ENCODE peak calls at places on chromosomes 12 and 14, in eight cellular contexts. S is Panc1; H is CD8-positive, alpha-beta T cell; A is hepatocyte; F is left ventricle myocardium inferior; K is heart left ventricle; L is AG09309; I is dorsolateral prefrontal cortex. C is an unnamed sample.

GRCh38 chr12:103672401-103673119 is 85.5 kb downstream of the STAB2 start:
- DNase-seq in S (no peak), H (no peak), A (peak), F (no peak), K (no peak), L (no peak), I (no peak), C (no peak)

GRCh38 chr14:96445844-96446710 is 54.1 kb downstream of the AK7 start:
- DNase-seq in S (no peak), H (no peak), A (no peak), F (no peak), K (no peak), L (no peak), I (no peak), C (no peak)

GRCh38 chr14:104885031-104885972 is 20.2 kb downstream of the CEP170B start:
- DNase-seq in S (no peak), H (no peak), A (no peak), F (peak), K (peak), L (no peak), I (no peak), C (no peak)

GRCh38 chr12:88538250-88538649 is 42.0 kb downstream of the KITLG start:
- DNase-seq in S (no peak), H (no peak), A (no peak), F (no peak), K (no peak), L (no peak), I (no peak), C (no peak)

GRCh38 chr14:36212577-36212976 is 36.1 kb upstream of the PTCSC3 start:
- DNase-seq in S (no peak), H (no peak), A (no peak), F (no peak), K (no peak), L (no peak), I (no peak), C (no peak)

GRCh38 chr14:100769035-100769939 is 42.6 kb downstream of the DLK1 start:
- DNase-seq in S (no peak), H (no peak), A (no peak), F (no peak), K (no peak), L (no peak), I (no peak), C (no peak)

GRCh38 chr14:83463500-83464098 is 1929.9 kb upstream of the SEL1L start:
- DNase-seq in S (no peak), H (no peak), A (peak), F (no peak), K (no peak), L (no peak), I (peak), C (peak)

GRCh38 chr14:104296388-104297312 is 158.3 kb downstream of the KIF26A start:
- DNase-seq in S (no peak), H (no peak), A (no peak), F (peak), K (peak), L (no peak), I (no peak), C (no peak)

GRCh38 chr12:51413149-51413548 is 11.5 kb upstream of the SLC4A8 start:
- DNase-seq in S (no peak), H (no peak), A (no peak), F (no peak), K (no peak), L (no peak), I (no peak), C (no peak)

GRCh38 chr12:89372584-89373370 is 20.5 kb upstream of the DUSP6 start:
- DNase-seq in S (no peak), H (no peak), A (no peak), F (no peak), K (no peak), L (no peak), I (no peak), C (no peak)

GRCh38 chr12:53481108-53481442 is 18.2 kb downstream of the MAP3K12 start:
- DNase-seq in S (no peak), H (no peak), A (no peak), F (no peak), K (no peak), L (no peak), I (no peak), C (no peak)

GRCh38 chr12:50103767-50104321 is at the start of gene GPD1:
- DNase-seq in S (no peak), H (no peak), A (peak), F (peak), K (peak), L (no peak), I (peak), C (peak)

GRCh38 chr14:38145142-38145541 is 62.6 kb upstream of the SSTR1 start:
- DNase-seq in S (no peak), H (no peak), A (no peak), F (no peak), K (no peak), L (no peak), I (no peak), C (no peak)

GRCh38 chr14:69048456-69048855 is 69.4 kb upstream of the ACTN1 start:
- DNase-seq in S (no peak), H (no peak), A (peak), F (no peak), K (peak), L (no peak), I (no peak), C (no peak)

GRCh38 chr12:64457036-64457435 is 5.1 kb downstream of the TBK1 start:
- DNase-seq in S (no peak), H (no peak), A (peak), F (no peak), K (no peak), L (no peak), I (no peak), C (no peak)

GRCh38 chr14:63342381-63342780 is 23.6 kb upstream of the GPHB5 start:
- DNase-seq in S (no peak), H (no peak), A (no peak), F (no peak), K (no peak), L (no peak), I (no peak), C (no peak)

GRCh38 chr14:33682746-33683145 is 268.1 kb downstream of the EGLN3 start:
- DNase-seq in S (no peak), H (no peak), A (no peak), F (peak), K (peak), L (no peak), I (peak), C (no peak)

GRCh38 chr12:121806556-121807308 is 2.9 kb downstream of the SETD1B start:
- DNase-seq in S (no peak), H (no peak), A (peak), F (no peak), K (no peak), L (no peak), I (no peak), C (no peak)

GRCh38 chr12:3646561-3647241 is 106.2 kb downstream of the CRACR2A start:
- DNase-seq in S (no peak), H (no peak), A (no peak), F (no peak), K (no peak), L (no peak), I (no peak), C (no peak)

GRCh38 chr14:105864116-105864515 is 337.7 kb downstream of the TMEM121 start:
- DNase-seq in S (no peak), H (no peak), A (no peak), F (no peak), K (no peak), L (no peak), I (no peak), C (no peak)

GRCh38 chr12:123771261-123771660 is 9.2 kb downstream of the DNAH10 start:
- DNase-seq in S (no peak), H (no peak), A (no peak), F (no peak), K (no peak), L (no peak), I (no peak), C (no peak)

GRCh38 chr12:5723071-5723470 is 222.0 kb downstream of the ANO2 start:
- DNase-seq in S (no peak), H (no peak), A (no peak), F (no peak), K (no peak), L (no peak), I (no peak), C (no peak)

GRCh38 chr12:52126605-52127578 is 47.4 kb downstream of the SMIM41 start:
- DNase-seq in S (no peak), H (no peak), A (no peak), F (peak), K (no peak), L (no peak), I (no peak), C (no peak)

GRCh38 chr14:21320913-21321312 is 41.0 kb downstream of the RPGRIP1 start:
- DNase-seq in S (no peak), H (no peak), A (no peak), F (no peak), K (no peak), L (no peak), I (no peak), C (no peak)

GRCh38 chr12:103924761-103925641 is 5.2 kb upstream of the HSP90B1 start:
- DNase-seq in S (peak), H (no peak), A (peak), F (no peak), K (no peak), L (peak), I (no peak), C (no peak)

GRCh38 chr12:49304161-49304560 is 9.2 kb downstream of the PRPH start:
- DNase-seq in S (no peak), H (no peak), A (no peak), F (no peak), K (no peak), L (peak), I (no peak), C (no peak)

GRCh38 chr12:94109154-94109553 is 39.2 kb upstream of the PLXNC1 start:
- DNase-seq in S (no peak), H (no peak), A (peak), F (no peak), K (no peak), L (no peak), I (no peak), C (no peak)

GRCh38 chr12:90280033-90280432 is 571.4 kb upstream of the ATP2B1 start:
- DNase-seq in S (no peak), H (no peak), A (no peak), F (no peak), K (no peak), L (no peak), I (no peak), C (no peak)

GRCh38 chr14:73752297-73752992 is 38.3 kb upstream of the PNMA1 start:
- DNase-seq in S (no peak), H (no peak), A (no peak), F (peak), K (peak), L (peak), I (peak), C (no peak)

GRCh38 chr12:96258451-96258933 is 64.3 kb downstream of the ELK3 start:
- DNase-seq in S (no peak), H (no peak), A (no peak), F (peak), K (peak), L (peak), I (no peak), C (no peak)

GRCh38 chr12:108442077-108442476 is 73.0 kb upstream of the FICD start:
- DNase-seq in S (no peak), H (no peak), A (no peak), F (no peak), K (no peak), L (no peak), I (no peak), C (no peak)

GRCh38 chr12:78977463-78977862 is 112.9 kb downstream of the SYT1 start:
- DNase-seq in S (no peak), H (no peak), A (no peak), F (no peak), K (no peak), L (no peak), I (no peak), C (no peak)

GRCh38 chr12:132429122-132429931 is 60.6 kb upstream of the FBRSL1 start:
- DNase-seq in S (no peak), H (no peak), A (peak), F (no peak), K (no peak), L (no peak), I (peak), C (no peak)

GRCh38 chr12:130563322-130563721 is 152.8 kb downstream of the RIMBP2 start:
- DNase-seq in S (no peak), H (no peak), A (no peak), F (no peak), K (no peak), L (no peak), I (no peak), C (no peak)

GRCh38 chr12:43113153-43113552 is 438.9 kb downstream of the ADAMTS20 start:
- DNase-seq in S (no peak), H (no peak), A (peak), F (no peak), K (no peak), L (peak), I (no peak), C (no peak)

GRCh38 chr12:14768823-14769405 is 34.4 kb downstream of the WBP11 start:
- DNase-seq in S (no peak), H (no peak), A (peak), F (no peak), K (no peak), L (no peak), I (no peak), C (no peak)

GRCh38 chr12:47616440-47616839 is 89.4 kb downstream of the RPAP3 start:
- DNase-seq in S (no peak), H (no peak), A (no peak), F (no peak), K (no peak), L (no peak), I (no peak), C (no peak)

GRCh38 chr12:94704452-94704871 is 54.1 kb upstream of the TMCC3 start:
- DNase-seq in S (no peak), H (no peak), A (peak), F (no peak), K (no peak), L (peak), I (no peak), C (no peak)

GRCh38 chr12:3491938-3492867 is 1.2 kb downstream of the PRMT8 start:
- DNase-seq in S (no peak), H (peak), A (peak), F (peak), K (peak), L (peak), I (peak), C (peak)

GRCh38 chr12:50326636-50327284 is 43.4 kb upstream of the LIMA1 start:
- DNase-seq in S (no peak), H (no peak), A (no peak), F (no peak), K (no peak), L (no peak), I (no peak), C (no peak)

DNA sequence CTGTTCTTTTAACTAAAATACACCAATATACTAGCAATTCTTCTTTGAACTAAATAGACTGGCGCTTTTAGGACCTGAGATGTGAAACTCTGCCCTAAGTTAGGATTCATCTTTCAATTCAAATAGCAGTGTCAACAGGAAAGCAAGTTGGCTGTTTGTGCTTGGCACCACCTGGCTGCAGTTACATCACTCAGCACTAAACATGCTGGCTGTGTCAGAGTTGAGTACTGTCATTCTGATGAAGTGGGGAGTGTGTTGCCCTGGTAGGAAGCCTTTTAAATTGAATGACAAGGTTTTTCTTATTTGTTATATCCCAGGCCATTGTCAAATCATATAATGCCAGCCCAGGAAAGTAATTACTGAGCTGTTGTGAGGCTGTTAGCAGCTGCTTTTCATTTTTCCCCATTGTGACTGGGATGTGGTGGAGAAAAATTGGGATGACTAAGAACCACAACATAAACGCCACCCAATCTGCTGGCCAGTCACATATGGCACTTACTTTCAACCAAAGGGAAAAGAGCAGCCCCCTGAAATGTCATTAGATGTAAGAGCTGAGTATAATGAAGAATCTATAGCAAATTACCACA is 106.5 kb upstream of the PRKD1 start:
- DNase-seq in S (no peak), H (no peak), A (no peak), F (no peak), K (no peak), L (no peak), I (no peak), C (no peak)
- TF ChIP-seq CTCF in S (no peak), H (no peak), A (no peak), F (no peak), K (no peak), L (no peak), I (no peak), C (no peak)

GRCh38 chr12:41684997-41685396 is 459.7 kb downstream of the GXYLT1 start:
- DNase-seq in S (no peak), H (no peak), A (no peak), F (no peak), K (no peak), L (no peak), I (no peak), C (no peak)
- TF ChIP-seq CTCF in S (no peak), H (no peak), A (no peak), F (no peak), K (peak), L (no peak), I (no peak), C (no peak)

DNA sequence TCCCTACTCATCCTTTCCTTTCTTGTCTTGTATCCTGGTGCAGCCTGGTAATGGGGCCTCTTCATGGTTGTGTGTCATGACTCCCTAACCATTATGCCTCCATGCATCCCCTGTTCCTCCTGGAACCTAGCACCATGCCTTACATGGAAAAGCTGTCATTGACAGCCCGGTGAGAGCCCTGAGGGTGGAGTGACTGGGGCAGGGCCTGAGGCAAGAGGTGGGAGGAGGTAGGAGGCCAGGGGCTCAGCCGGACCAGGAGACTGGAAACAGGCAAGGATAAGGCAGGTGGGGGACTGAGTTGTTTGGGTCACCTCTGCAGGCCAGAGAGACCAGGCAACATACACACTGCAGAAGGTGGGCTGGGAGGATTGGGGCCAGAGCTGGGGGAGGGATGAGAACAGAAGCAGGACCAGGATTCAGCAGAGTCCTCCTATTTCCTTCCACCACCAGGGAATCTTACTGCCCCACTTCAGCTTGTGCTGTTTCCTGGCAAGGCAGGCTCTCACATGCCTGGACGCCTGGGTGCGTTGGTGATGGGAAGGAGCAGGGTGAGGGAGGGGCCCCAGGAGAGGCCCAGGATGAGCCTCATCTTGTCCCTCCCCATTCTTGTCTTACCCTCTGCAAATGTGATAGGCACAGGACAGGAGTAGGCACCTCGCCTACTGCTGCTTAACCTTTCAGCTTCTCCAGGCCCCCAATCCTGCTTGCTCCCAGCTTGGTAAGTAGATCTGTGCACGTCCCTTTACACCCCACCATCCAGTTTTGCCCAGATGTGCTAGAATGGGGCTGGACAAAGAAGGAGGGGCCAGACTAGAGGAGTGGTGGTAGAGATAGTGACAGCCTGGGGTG is at the start of gene LTB4R2:
- DNase-seq in S (no peak), H (no peak), A (no peak), F (no peak), K (no peak), L (no peak), I (no peak), C (no peak)
- TF ChIP-seq CTCF in S (no peak), H (no peak), A (no peak), F (no peak), K (no peak), L (no peak), I (no peak), C (no peak)

GRCh38 chr12:7162691-7163114 is 26.8 kb upstream of the PEX5 start:
- DNase-seq in S (no peak), H (no peak), A (peak), F (no peak), K (no peak), L (no peak), I (peak), C (peak)
- TF ChIP-seq CTCF in S (peak), H (no peak), A (peak), F (peak), K (peak), L (peak), I (peak), C (peak)

GRCh38 chr12:70724444-70724843 is 87.2 kb upstream of the PTPRB start:
- DNase-seq in S (no peak), H (no peak), A (no peak), F (no peak), K (no peak), L (no peak), I (no peak), C (no peak)
- TF ChIP-seq CTCF in S (peak), H (no peak), A (no peak), F (peak), K (peak), L (peak), I (no peak), C (peak)